ENCODE peak calls at places on chromosomes 2 and 18, in seven cellular contexts. One of them, this sample, is unnamed.

GRCh38 chr2:227414846-227415245 is 27.1 kb upstream of the SCYGR1 start:
- DNase-seq in progenitor cell of endocrine pancreas: no peak
- DNase-seq in omental fat pad: no peak
- DNase-seq in A549: no peak
- DNase-seq in psoas muscle: no peak
- DNase-seq in nephron progenitor cell: no peak
- DNase-seq in GM12878: no peak
- DNase-seq in this sample: no peak

GRCh38 chr2:240557808-240558207 is at the start of gene ANKMY1:
- DNase-seq in GM12878: no peak
- DNase-seq in omental fat pad: no peak
- DNase-seq in nephron progenitor cell: peak; percentile 88
- DNase-seq in progenitor cell of endocrine pancreas: peak; percentile 65
- DNase-seq in psoas muscle: peak; percentile 86
- DNase-seq in A549: no peak
- DNase-seq in this sample: peak; percentile 82

GRCh38 chr18:8813621-8814020 is 108.3 kb downstream of the MTCL1 start:
- DNase-seq in GM12878: no peak
- DNase-seq in progenitor cell of endocrine pancreas: no peak
- DNase-seq in omental fat pad: no peak
- DNase-seq in psoas muscle: no peak
- DNase-seq in A549: no peak
- DNase-seq in nephron progenitor cell: no peak
- DNase-seq in this sample: no peak

GRCh38 chr2:43047187-43047780 is 179.1 kb downstream of the ZFP36L2 start:
- DNase-seq in GM12878: no peak
- DNase-seq in progenitor cell of endocrine pancreas: no peak
- DNase-seq in nephron progenitor cell: no peak
- DNase-seq in psoas muscle: peak; percentile 48
- DNase-seq in A549: no peak
- DNase-seq in omental fat pad: no peak
- DNase-seq in this sample: no peak

GRCh38 chr2:237257471-237257951 is 156.5 kb downstream of the COL6A3 start:
- DNase-seq in progenitor cell of endocrine pancreas: no peak
- DNase-seq in GM12878: no peak
- DNase-seq in A549: no peak
- DNase-seq in nephron progenitor cell: no peak
- DNase-seq in psoas muscle: no peak
- DNase-seq in omental fat pad: no peak
- DNase-seq in this sample: no peak

GRCh38 chr2:42170619-42171395 is 1.7 kb downstream of the EML4 start:
- DNase-seq in nephron progenitor cell: no peak
- DNase-seq in psoas muscle: no peak
- DNase-seq in GM12878: no peak
- DNase-seq in omental fat pad: no peak
- DNase-seq in progenitor cell of endocrine pancreas: no peak
- DNase-seq in A549: no peak
- DNase-seq in this sample: no peak

GRCh38 chr2:21438949-21439348 is 315.2 kb downstream of the TDRD15 start:
- DNase-seq in GM12878: no peak
- DNase-seq in A549: no peak
- DNase-seq in psoas muscle: no peak
- DNase-seq in nephron progenitor cell: no peak
- DNase-seq in omental fat pad: no peak
- DNase-seq in progenitor cell of endocrine pancreas: no peak
- DNase-seq in this sample: no peak

GRCh38 chr2:85998071-85998991 is 107.4 kb downstream of the POLR1A start:
- DNase-seq in psoas muscle: peak; percentile 63
- DNase-seq in A549: no peak
- DNase-seq in GM12878: no peak
- DNase-seq in omental fat pad: no peak
- DNase-seq in nephron progenitor cell: no peak
- DNase-seq in progenitor cell of endocrine pancreas: no peak
- DNase-seq in this sample: no peak

GRCh38 chr2:218262631-218263586 is 2.1 kb downstream of the GPBAR1 start:
- DNase-seq in GM12878: no peak
- DNase-seq in A549: no peak
- DNase-seq in omental fat pad: no peak
- DNase-seq in nephron progenitor cell: no peak
- DNase-seq in progenitor cell of endocrine pancreas: no peak
- DNase-seq in psoas muscle: peak; percentile 60
- DNase-seq in this sample: no peak

GRCh38 chr2:19722486-19723420 is 179.0 kb downstream of the TTC32 start:
- DNase-seq in A549: no peak
- DNase-seq in omental fat pad: no peak
- DNase-seq in nephron progenitor cell: no peak
- DNase-seq in psoas muscle: no peak
- DNase-seq in progenitor cell of endocrine pancreas: no peak
- DNase-seq in GM12878: no peak
- DNase-seq in this sample: no peak

GRCh38 chr2:128727914-128728313 is 409.2 kb upstream of the HS6ST1 start:
- DNase-seq in GM12878: no peak
- DNase-seq in nephron progenitor cell: no peak
- DNase-seq in psoas muscle: no peak
- DNase-seq in A549: no peak
- DNase-seq in omental fat pad: no peak
- DNase-seq in progenitor cell of endocrine pancreas: no peak
- DNase-seq in this sample: no peak

GRCh38 chr18:36758001-36758400 is 70.8 kb downstream of the TPGS2 start:
- DNase-seq in progenitor cell of endocrine pancreas: no peak
- DNase-seq in nephron progenitor cell: no peak
- DNase-seq in GM12878: no peak
- DNase-seq in psoas muscle: no peak
- DNase-seq in A549: no peak
- DNase-seq in omental fat pad: no peak
- DNase-seq in this sample: no peak

GRCh38 chr2:228681426-228681825 is 499.9 kb upstream of the SPHKAP start:
- DNase-seq in progenitor cell of endocrine pancreas: no peak
- DNase-seq in psoas muscle: no peak
- DNase-seq in A549: no peak
- DNase-seq in omental fat pad: no peak
- DNase-seq in GM12878: no peak
- DNase-seq in nephron progenitor cell: no peak
- DNase-seq in this sample: no peak

GRCh38 chr2:137775529-137775928 is 188.7 kb upstream of the HNMT start:
- DNase-seq in omental fat pad: no peak
- DNase-seq in progenitor cell of endocrine pancreas: no peak
- DNase-seq in nephron progenitor cell: no peak
- DNase-seq in A549: no peak
- DNase-seq in psoas muscle: no peak
- DNase-seq in GM12878: no peak
- DNase-seq in this sample: no peak

GRCh38 chr2:67752964-67753363 is 309.8 kb downstream of the C1D start:
- DNase-seq in progenitor cell of endocrine pancreas: no peak
- DNase-seq in GM12878: no peak
- DNase-seq in omental fat pad: no peak
- DNase-seq in A549: no peak
- DNase-seq in psoas muscle: no peak
- DNase-seq in nephron progenitor cell: no peak
- DNase-seq in this sample: no peak

GRCh38 chr2:8440029-8440778 is 241.7 kb upstream of the ID2 start:
- DNase-seq in omental fat pad: no peak
- DNase-seq in GM12878: no peak
- DNase-seq in A549: no peak
- DNase-seq in psoas muscle: no peak
- DNase-seq in nephron progenitor cell: no peak
- DNase-seq in progenitor cell of endocrine pancreas: no peak
- DNase-seq in this sample: no peak

DNA sequence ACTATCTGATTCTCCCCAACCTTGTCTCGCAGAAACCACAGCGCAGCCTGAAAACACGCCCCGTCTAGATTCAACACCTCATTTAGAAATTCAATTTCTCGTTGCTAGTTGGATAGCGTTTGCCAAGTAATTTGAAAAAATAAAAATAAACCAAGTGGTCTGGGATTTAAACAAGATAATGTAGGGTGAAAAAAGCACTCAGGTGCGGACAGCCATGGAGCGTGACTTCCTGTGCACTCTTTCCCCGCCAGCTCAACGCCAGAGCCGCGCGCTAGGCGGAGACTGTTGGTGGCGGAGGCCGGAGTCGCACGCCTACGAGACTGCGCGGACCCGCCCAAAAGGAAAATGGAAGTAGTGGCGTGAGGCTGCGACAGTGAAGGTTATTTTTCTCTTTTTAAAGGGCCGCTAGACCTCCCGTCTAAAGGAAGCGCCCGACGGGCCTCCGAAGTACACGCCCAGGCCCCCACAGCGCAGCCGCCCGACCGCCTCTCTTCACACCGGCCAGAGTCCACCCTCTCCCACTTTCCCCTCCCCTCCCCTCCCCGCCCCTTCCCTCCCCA is 584 bp upstream of the CCNT2 start:
- DNase-seq in A549: no peak
- DNase-seq in progenitor cell of endocrine pancreas: peak; percentile 66
- DNase-seq in nephron progenitor cell: no peak
- DNase-seq in GM12878: peak; percentile 80
- DNase-seq in psoas muscle: no peak
- DNase-seq in omental fat pad: peak; percentile 66
- DNase-seq in this sample: peak; percentile 82
- TF ChIP-seq CTCF in A549: no peak
- TF ChIP-seq CTCF in progenitor cell of endocrine pancreas: peak; percentile 41
- TF ChIP-seq CTCF in nephron progenitor cell: no peak
- TF ChIP-seq CTCF in GM12878: no peak
- TF ChIP-seq CTCF in psoas muscle: peak; percentile 46
- TF ChIP-seq CTCF in omental fat pad: no peak
- TF ChIP-seq CTCF in this sample: no peak

DNA sequence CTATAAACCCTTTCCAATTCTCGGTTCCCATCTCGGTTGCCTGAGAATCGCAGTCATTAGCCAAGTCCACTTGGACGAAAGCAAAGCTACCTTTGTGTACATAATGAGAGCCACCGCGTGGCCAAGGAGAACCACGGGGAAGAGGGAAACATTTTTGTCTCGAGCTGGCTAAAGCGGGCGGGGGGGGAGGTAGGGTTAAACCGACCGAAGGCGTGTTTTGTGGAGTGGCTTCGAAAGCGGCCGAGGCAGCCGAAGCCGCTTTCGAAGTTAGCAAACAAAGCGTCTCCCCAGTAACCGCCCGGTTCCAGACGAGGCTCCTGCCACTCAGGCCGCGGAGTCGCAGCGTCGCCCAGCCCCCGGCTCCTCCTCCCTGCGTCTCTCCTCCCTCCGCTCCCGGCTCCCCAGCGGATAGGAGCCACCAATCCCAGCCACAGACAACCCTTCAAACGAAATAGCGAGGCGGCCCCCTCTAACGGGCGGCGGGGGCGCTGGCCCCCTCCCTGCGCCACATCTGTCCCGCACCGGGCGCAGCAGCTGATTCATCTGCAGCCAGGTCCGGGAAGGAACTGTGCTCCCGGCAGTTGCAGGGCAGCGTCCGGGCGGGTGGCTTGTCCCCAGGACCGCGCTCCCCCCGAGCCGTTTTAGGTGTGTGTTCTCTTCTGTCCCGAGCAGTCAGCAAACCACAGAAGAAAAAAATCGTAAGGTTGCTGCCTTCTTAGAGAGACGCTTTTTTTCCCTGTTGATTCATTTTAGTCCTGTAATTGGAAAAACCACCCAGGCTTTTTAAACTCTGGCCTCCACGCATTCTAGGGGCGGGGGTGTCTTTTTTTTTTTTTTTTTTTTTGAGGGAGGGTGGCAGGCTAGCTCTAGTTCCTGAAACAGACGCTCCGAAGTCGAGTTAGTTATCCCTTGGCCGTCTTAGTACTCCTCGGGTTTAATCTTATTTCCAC is 1.8 kb upstream of the TGIF1 start:
- DNase-seq in psoas muscle: peak; percentile 97
- DNase-seq in A549: peak; percentile 56
- DNase-seq in GM12878: peak; percentile 19
- DNase-seq in progenitor cell of endocrine pancreas: peak; percentile 90
- DNase-seq in omental fat pad: peak; percentile 48
- DNase-seq in nephron progenitor cell: peak; percentile 91
- DNase-seq in this sample: peak; percentile 93
- TF ChIP-seq CTCF in psoas muscle: peak; percentile 10
- TF ChIP-seq CTCF in A549: peak; percentile 19
- TF ChIP-seq CTCF in GM12878: no peak
- TF ChIP-seq CTCF in progenitor cell of endocrine pancreas: peak; percentile 24
- TF ChIP-seq CTCF in omental fat pad: no peak
- TF ChIP-seq CTCF in nephron progenitor cell: no peak
- TF ChIP-seq CTCF in this sample: peak; percentile 16

GRCh38 chr2:167265004-167265403 is 376.7 kb downstream of the XIRP2 start:
- DNase-seq in psoas muscle: no peak
- DNase-seq in A549: no peak
- DNase-seq in progenitor cell of endocrine pancreas: no peak
- DNase-seq in nephron progenitor cell: no peak
- DNase-seq in GM12878: no peak
- DNase-seq in omental fat pad: no peak
- DNase-seq in this sample: no peak

GRCh38 chr2:167265722-167266121 is 377.4 kb downstream of the XIRP2 start:
- DNase-seq in psoas muscle: no peak
- DNase-seq in GM12878: no peak
- DNase-seq in progenitor cell of endocrine pancreas: no peak
- DNase-seq in A549: no peak
- DNase-seq in omental fat pad: no peak
- DNase-seq in nephron progenitor cell: no peak
- DNase-seq in this sample: no peak

GRCh38 chr2:167258712-167259111 is 370.4 kb downstream of the XIRP2 start:
- DNase-seq in GM12878: no peak
- DNase-seq in psoas muscle: no peak
- DNase-seq in A549: no peak
- DNase-seq in omental fat pad: no peak
- DNase-seq in progenitor cell of endocrine pancreas: no peak
- DNase-seq in nephron progenitor cell: no peak
- DNase-seq in this sample: no peak

GRCh38 chr2:167264380-167264779 is 376.1 kb downstream of the XIRP2 start:
- DNase-seq in A549: no peak
- DNase-seq in progenitor cell of endocrine pancreas: no peak
- DNase-seq in omental fat pad: no peak
- DNase-seq in psoas muscle: no peak
- DNase-seq in nephron progenitor cell: no peak
- DNase-seq in GM12878: no peak
- DNase-seq in this sample: peak; percentile 11
- TF ChIP-seq CTCF in A549: no peak
- TF ChIP-seq CTCF in progenitor cell of endocrine pancreas: peak; percentile 34
- TF ChIP-seq CTCF in omental fat pad: no peak
- TF ChIP-seq CTCF in psoas muscle: peak; percentile 40
- TF ChIP-seq CTCF in nephron progenitor cell: peak; percentile 18
- TF ChIP-seq CTCF in GM12878: no peak
- TF ChIP-seq CTCF in this sample: peak; percentile 11

DNA sequence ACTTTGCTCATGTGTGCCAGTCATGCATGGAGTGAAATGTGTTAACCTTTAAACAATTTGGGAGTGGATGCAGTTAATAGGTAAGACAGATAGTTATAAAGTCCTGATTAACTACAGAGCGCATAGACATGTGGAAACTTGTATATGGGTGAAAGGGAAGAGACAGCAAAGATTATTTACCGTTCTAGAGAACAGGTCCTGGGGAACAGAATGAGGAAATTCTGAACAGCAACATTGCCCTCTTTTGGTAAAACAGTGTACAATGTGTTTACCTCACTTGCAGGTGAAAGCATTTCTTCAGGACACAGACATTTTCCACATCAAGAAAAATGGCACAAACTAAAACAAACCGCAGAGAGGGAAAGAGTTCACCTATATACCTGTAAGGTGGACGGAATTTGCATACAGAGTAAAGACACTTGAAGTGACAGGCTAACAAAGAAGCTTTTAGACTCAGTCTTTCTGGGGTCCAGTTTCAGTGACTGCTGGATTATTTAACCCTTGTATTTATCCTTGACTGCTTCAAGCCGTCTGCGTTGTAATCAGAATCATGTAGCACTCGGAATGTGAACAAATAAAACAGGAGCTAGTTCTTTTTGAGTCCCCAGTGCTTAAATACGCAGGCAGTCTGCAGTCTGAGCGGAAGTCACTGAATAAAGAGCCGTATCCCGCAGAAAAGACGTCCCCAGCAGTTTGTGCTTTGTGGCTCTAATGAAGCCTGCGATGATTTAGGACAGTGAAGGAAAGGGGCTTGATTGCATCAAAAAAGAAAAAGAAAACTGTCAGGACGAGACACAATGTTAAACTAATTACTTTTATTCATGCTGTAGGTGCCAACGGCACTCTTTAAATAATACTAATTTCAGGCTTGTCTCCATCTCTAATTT is 364.8 kb upstream of the GALNT5 start:
- DNase-seq in psoas muscle: no peak
- DNase-seq in GM12878: peak; percentile 7
- DNase-seq in progenitor cell of endocrine pancreas: no peak
- DNase-seq in nephron progenitor cell: peak; percentile 4
- DNase-seq in A549: peak; percentile 4
- DNase-seq in omental fat pad: no peak
- DNase-seq in this sample: no peak
- TF ChIP-seq CTCF in psoas muscle: peak; percentile 51
- TF ChIP-seq CTCF in GM12878: peak; percentile 45
- TF ChIP-seq CTCF in progenitor cell of endocrine pancreas: peak; percentile 73
- TF ChIP-seq CTCF in nephron progenitor cell: peak; percentile 57
- TF ChIP-seq CTCF in A549: peak; percentile 78
- TF ChIP-seq CTCF in omental fat pad: no peak
- TF ChIP-seq CTCF in this sample: peak; percentile 29